ENCODE peak calls at places on chromosomes 11 and 22, in seven cellular contexts. F is endothelial cell, Z is osteocyte, Q is endodermal cell, W is T follicular helper cell, M is prostate gland, L is hepatocyte. V is an unnamed sample.

GRCh38 chr22:36510966-36511881 is 4.4 kb upstream of the FOXRED2 start:
- DNase-seq in M (no peak), Z (no peak), L (peak), F (peak), Q (peak), W (peak), V (no peak)

GRCh38 chr11:86138958-86139357 is 70.1 kb upstream of the PICALM start:
- DNase-seq in M (no peak), W (no peak), Z (no peak), Q (no peak), L (no peak), F (no peak), V (peak)

GRCh38 chr11:29534831-29535230 is 482.0 kb downstream of the KCNA4 start:
- DNase-seq in M (no peak), Z (no peak), F (no peak), Q (no peak), L (no peak), W (no peak), V (no peak)

GRCh38 chr11:27058456-27058855 is 17.8 kb downstream of the BBOX1 start:
- DNase-seq in L (no peak), F (no peak), W (no peak), M (no peak), Z (no peak), Q (no peak), V (no peak)

GRCh38 chr22:45446216-45446615 is 32.7 kb downstream of the RIBC2 start:
- DNase-seq in W (no peak), L (no peak), Q (no peak), Z (no peak), F (no peak), M (no peak), V (no peak)

GRCh38 chr22:20955548-20955947 is 11.5 kb upstream of the AIFM3 start:
- DNase-seq in L (no peak), Z (no peak), F (no peak), M (no peak), W (no peak), Q (no peak), V (no peak)

GRCh38 chr11:46383974-46384701 is 2.7 kb downstream of the MDK start:
- DNase-seq in Q (no peak), L (no peak), M (no peak), W (no peak), F (no peak), Z (no peak), V (no peak)

GRCh38 chr11:13343931-13344717 is 66.5 kb downstream of the BMAL1 start:
- DNase-seq in M (peak), W (peak), L (peak), F (peak), Z (no peak), Q (peak), V (peak)